ENCODE peak calls at places on chromosomes 1 and 21, in ten cellular contexts. D is pancreas; R is BE2C; C is stimulated activated CD4-positive, alpha-beta T cell treated with anti-CD3 and anti-CD28 coated beads, Interleukin-12 subunit alpha, Interleukin-12 subunit beta, amount 100 ng/mL, for 48 hours; G is HS-5; X is NCI-H2107; M is Kasumi-1; W is Calu3; F is HT1080; P is NCI-H345. I is an unnamed sample.

GRCh38 chr21:35720065-35720810 is 340.1 kb downstream of the SETD4 start:
- DNase-seq in F (no peak), P (no peak), G (no peak), X (no peak), R (no peak), D (no peak), C (no peak), W (no peak), M (peak; percentile 5), I (no peak)

GRCh38 chr1:52677407-52677806 is 20.7 kb downstream of the COA7 start:
- DNase-seq in G (no peak), M (no peak), X (no peak), R (no peak), W (no peak), C (no peak), D (no peak), F (no peak), P (no peak), I (no peak)

GRCh38 chr1:53145942-53146708 is 3.7 kb upstream of the SLC1A7 start:
- DNase-seq in F (peak; percentile 98), R (peak; percentile 57), M (no peak), P (no peak), X (no peak), D (peak; percentile 80), C (no peak), W (peak; percentile 91), G (peak; percentile 99), I (peak; percentile 99)

GRCh38 chr1:17553970-17554369 is 14.5 kb downstream of the ARHGEF10L start:
- DNase-seq in D (no peak), C (no peak), X (no peak), R (no peak), P (no peak), W (peak; percentile 78), F (peak; percentile 98), M (no peak), G (peak; percentile 76), I (peak; percentile 49)

GRCh38 chr1:228100822-228101613 is 2.1 kb downstream of the C1orf35 start:
- DNase-seq in G (no peak), R (no peak), C (no peak), F (no peak), P (no peak), X (no peak), D (no peak), M (no peak), W (no peak), I (no peak)

GRCh38 chr21:43600642-43601397 is 58.5 kb downstream of the HSF2BP start:
- DNase-seq in F (peak; percentile 82), W (peak; percentile 21), D (no peak), G (no peak), R (peak; percentile 27), C (no peak), M (no peak), X (no peak), P (no peak), I (peak; percentile 84)

GRCh38 chr1:158150512-158150911 is 30.2 kb upstream of the CD1D start:
- DNase-seq in X (no peak), D (no peak), W (no peak), M (no peak), F (no peak), P (no peak), G (no peak), R (no peak), C (no peak), I (no peak)

GRCh38 chr21:40516336-40516735 is 330.6 kb downstream of the DSCAM start:
- DNase-seq in G (no peak), X (no peak), R (no peak), M (peak; percentile 80), C (no peak), F (no peak), P (no peak), D (no peak), W (no peak), I (no peak)

GRCh38 chr1:203270448-203270847 is 34.9 kb upstream of the BTG2 start:
- DNase-seq in F (no peak), W (no peak), G (no peak), X (no peak), P (no peak), C (no peak), M (no peak), R (no peak), D (no peak), I (no peak)

GRCh38 chr1:47590523-47591225 is 152.8 kb downstream of the FOXD2 start:
- DNase-seq in C (no peak), W (no peak), G (no peak), F (no peak), P (no peak), R (no peak), M (no peak), D (no peak), X (no peak), I (no peak)

GRCh38 chr1:58409826-58410225 is 136.7 kb downstream of the OMA1 start:
- DNase-seq in D (no peak), C (no peak), G (no peak), R (no peak), W (no peak), F (peak; percentile 32), X (no peak), P (no peak), M (no peak), I (no peak)

GRCh38 chr1:186838380-186839076 is 9.8 kb downstream of the PLA2G4A start:
- DNase-seq in M (peak; percentile 34), F (no peak), W (peak; percentile 57), P (no peak), G (no peak), X (no peak), C (no peak), R (no peak), D (no peak), I (no peak)

GRCh38 chr1:41640141-41640751 is 155.8 kb upstream of the EDN2 start:
- DNase-seq in X (no peak), R (no peak), C (no peak), P (no peak), G (no peak), W (no peak), D (no peak), F (no peak), M (no peak), I (no peak)

GRCh38 chr1:16226495-16227179 is 10.3 kb downstream of the CPLANE2 start:
- DNase-seq in P (no peak), D (peak; percentile 78), F (no peak), X (no peak), C (no peak), M (no peak), R (no peak), G (no peak), W (no peak), I (no peak)

GRCh38 chr21:36825683-36826082 is 126.8 kb downstream of the SIM2 start:
- DNase-seq in D (no peak), G (no peak), C (no peak), R (no peak), X (no peak), W (no peak), P (peak; percentile 87), F (no peak), M (no peak), I (no peak)

GRCh38 chr21:18384771-18385170 is 18.8 kb downstream of the TMPRSS15 start:
- DNase-seq in C (no peak), R (no peak), G (no peak), F (no peak), P (peak; percentile 47), D (no peak), W (no peak), M (peak; percentile 67), X (peak; percentile 16), I (no peak)

GRCh38 chr1:231691618-231692259 is 65.1 kb downstream of the DISC1 start:
- DNase-seq in C (no peak), P (no peak), W (peak; percentile 36), M (no peak), X (no peak), G (no peak), R (peak; percentile 45), D (no peak), F (peak; percentile 42), I (no peak)